ENCODE peak calls at places on chromosomes 7 and 10, in five cellular contexts. E is SW480, L is germinal center, F is fibroblast of pulmonary artery, N is body of pancreas. P is an unnamed sample.

GRCh38 chr10:92816106-92816505 is 32.2 kb upstream of the EXOC6 start:
- DNase-seq in E (no peak), L (no peak), F (peak; percentile 84), N (no peak), P (no peak)

GRCh38 chr10:3955493-3955892 is 170.5 kb upstream of the KLF6 start:
- DNase-seq in E (no peak), L (no peak), F (peak; percentile 26), N (no peak), P (no peak)

GRCh38 chr7:99607548-99607947 is 9.2 kb upstream of the ZSCAN25 start:
- DNase-seq in E (no peak), L (no peak), F (no peak), N (no peak), P (no peak)

GRCh38 chr10:116490028-116490662 is 55.6 kb upstream of the PNLIP start:
- DNase-seq in E (peak; percentile 17), L (peak; percentile 12), F (peak; percentile 38), N (no peak), P (no peak)

GRCh38 chr7:89584896-89585295 is 569.4 kb upstream of the STEAP1 start:
- DNase-seq in E (no peak), L (no peak), F (no peak), N (no peak), P (no peak)

GRCh38 chr10:102413053-102413705 is 5.4 kb downstream of the PSD start:
- DNase-seq in E (no peak), L (peak; percentile 61), F (no peak), N (no peak), P (no peak)

GRCh38 chr10:18906636-18907035 is 142.0 kb upstream of the MALRD1 start:
- DNase-seq in E (no peak), L (no peak), F (no peak), N (no peak), P (no peak)

GRCh38 chr10:104251443-104251842 is 3.2 kb upstream of the GSTO1 start:
- DNase-seq in E (no peak), L (no peak), F (no peak), N (no peak), P (no peak)

GRCh38 chr7:1669486-1669951 is 558 bp upstream of the ELFN1 start:
- DNase-seq in E (no peak), L (no peak), F (no peak), N (no peak), P (no peak)

P was measured in hippocampal formation.